ENCODE peak calls at places on chromosomes 7 and 10, in ten cellular contexts. A, X, B, O, Z, J, V, W, H and P are unnamed samples.

GRCh38 chr10:16941865-16942264 is 124.6 kb upstream of the RSU1 start:
- DNase-seq in A (no peak), X (no peak), B (no peak), O (no peak), Z (no peak), J (no peak), V (no peak), W (no peak), H (no peak), P (no peak)

GRCh38 chr7:73954861-73955260 is 73.1 kb upstream of the ELN start:
- DNase-seq in A (no peak), X (no peak), B (no peak), O (no peak), Z (no peak), J (no peak), V (no peak), W (no peak), H (no peak), P (no peak)

GRCh38 chr7:157900011-157900410 is 563.2 kb downstream of the DNAJB6 start:
- DNase-seq in A (no peak), X (no peak), B (peak; percentile 55), O (no peak), Z (no peak), J (no peak), V (no peak), W (no peak), H (no peak), P (no peak)

GRCh38 chr7:158395780-158396214 is 191.8 kb downstream of the PTPRN2 start:
- DNase-seq in A (no peak), X (no peak), B (no peak), O (no peak), Z (peak; percentile 40), J (peak; percentile 12), V (no peak), W (no peak), H (no peak), P (peak; percentile 69)

GRCh38 chr7:44569958-44570357 is 3.8 kb downstream of the DDX56 start:
- DNase-seq in A (no peak), X (no peak), B (peak; percentile 60), O (no peak), Z (no peak), J (no peak), V (no peak), W (no peak), H (no peak), P (no peak)

GRCh38 chr10:109934958-109935793 is 11.9 kb upstream of the XPNPEP1 start:
- DNase-seq in A (peak; percentile 15), X (peak; percentile 51), B (no peak), O (no peak), Z (no peak), J (no peak), V (no peak), W (no peak), H (no peak), P (no peak)

GRCh38 chr10:44660271-44660670 is 250.9 kb upstream of the TMEM72 start:
- DNase-seq in A (no peak), X (no peak), B (no peak), O (no peak), Z (no peak), J (no peak), V (no peak), W (no peak), H (no peak), P (no peak)

GRCh38 chr10:99917963-99918825 is 91.6 kb downstream of the DNMBP start:
- DNase-seq in A (peak; percentile 13), X (no peak), B (no peak), O (peak; percentile 45), Z (no peak), J (no peak), V (peak; percentile 71), W (no peak), H (no peak), P (peak; percentile 35)

DNA sequence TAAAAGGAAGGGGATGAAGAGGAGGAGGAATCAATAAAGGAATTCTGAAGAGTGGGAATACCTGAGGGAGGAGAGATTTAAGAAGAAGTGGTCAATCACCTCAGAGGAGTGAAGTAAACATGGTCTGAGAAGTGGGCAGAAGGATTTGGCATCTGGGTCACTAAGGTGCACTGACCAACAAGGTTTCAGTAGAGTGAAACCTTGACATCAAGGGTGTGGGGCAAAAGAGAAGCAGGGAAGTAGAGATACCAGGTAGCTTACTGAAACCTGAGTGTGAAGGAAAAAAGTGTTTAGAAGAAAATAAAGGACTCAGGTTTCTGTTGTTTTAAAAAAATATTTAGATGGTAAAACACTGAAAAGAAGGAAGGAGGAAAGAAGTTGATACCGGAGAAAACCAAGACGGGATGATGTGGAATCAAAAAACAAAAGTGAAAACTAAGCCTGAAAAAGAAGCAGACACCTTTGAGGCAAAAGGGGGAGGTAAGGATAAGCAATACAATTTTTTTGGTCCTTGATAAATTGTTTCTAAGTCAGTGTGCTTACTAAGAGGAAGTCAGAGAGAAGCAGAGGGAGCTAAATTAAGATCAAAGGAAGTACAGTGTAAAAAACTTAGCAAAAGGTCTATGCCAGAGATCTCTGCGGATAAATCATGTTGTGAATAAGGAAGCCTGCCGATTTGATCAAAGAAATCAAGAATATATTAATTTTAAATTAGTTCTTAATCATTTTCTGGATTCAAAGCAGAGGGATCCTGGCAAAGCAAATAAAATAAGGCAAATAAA is 137.2 kb upstream of the GPR22 start:
- DNase-seq in A (no peak), X (no peak), B (no peak), O (no peak), Z (no peak), J (no peak), V (no peak), W (peak; percentile 13), H (no peak), P (no peak)
- H3K4me3 ChIP-seq in A (no peak overlapping the region), X (no peak overlapping the region), B (no peak overlapping the region), O (no peak overlapping the region), Z (no peak overlapping the region), J (no peak overlapping the region), V (no peak overlapping the region), W (peak overlapping the region; percentile 42), H (no peak overlapping the region), P (no peak overlapping the region)

GRCh38 chr7:6497637-6497905 is 49.8 kb upstream of the DAGLB start:
- DNase-seq in A (peak; percentile 51), X (no peak), B (no peak), O (no peak), Z (no peak), J (no peak), V (no peak), W (no peak), H (no peak), P (no peak)

GRCh38 chr7:6501586-6502564 is 49.4 kb downstream of the GRID2IP start:
- DNase-seq in A (no peak), X (no peak), B (no peak), O (no peak), Z (no peak), J (no peak), V (no peak), W (no peak), H (no peak), P (no peak)

GRCh38 chr7:6502886-6503285 is 48.4 kb downstream of the GRID2IP start:
- DNase-seq in A (no peak), X (no peak), B (no peak), O (no peak), Z (no peak), J (no peak), V (no peak), W (no peak), H (no peak), P (no peak)

GRCh38 chr7:6497994-6498393 is 50.2 kb upstream of the DAGLB start:
- DNase-seq in A (no peak), X (no peak), B (no peak), O (no peak), Z (no peak), J (no peak), V (no peak), W (no peak), H (no peak), P (no peak)

GRCh38 chr7:6500691-6501090 is 50.6 kb downstream of the GRID2IP start:
- DNase-seq in A (no peak), X (no peak), B (no peak), O (no peak), Z (no peak), J (no peak), V (no peak), W (no peak), H (no peak), P (no peak)
- TF ChIP-seq EP300 in A (no peak), X (no peak), B (no peak), O (no peak), Z (no peak), J (no peak), V (no peak), W (no peak), H (no peak), P (no peak)

DNA sequence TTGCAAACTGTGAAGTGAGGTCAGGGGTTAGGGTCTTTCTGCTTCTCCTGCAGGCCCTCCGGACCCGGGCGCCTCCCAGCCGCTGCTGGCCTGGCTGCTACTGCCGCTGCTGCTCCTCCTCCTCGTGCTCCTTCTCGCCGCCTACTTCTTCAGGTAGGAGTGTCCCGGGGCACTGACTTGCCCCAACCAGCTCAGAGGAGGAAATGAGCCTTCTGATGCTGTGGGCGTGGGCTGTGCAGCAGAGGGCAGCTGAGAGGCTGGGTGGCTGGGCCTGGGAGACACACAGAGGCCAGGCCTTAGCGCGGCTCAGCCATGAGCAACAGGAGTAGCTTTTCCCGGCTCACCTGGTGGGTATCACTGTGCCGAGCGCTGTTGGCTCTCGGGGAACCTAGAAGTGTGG is 78.9 kb downstream of the MKI67 start:
- DNase-seq in A (no peak), X (peak; percentile 43), B (peak; percentile 89), O (peak; percentile 96), Z (peak; percentile 90), J (no peak), V (no peak), W (peak; percentile 63), H (peak; percentile 17), P (peak; percentile 92)
- H3K4me3 ChIP-seq in A (no peak overlapping the region), X (peak overlapping the region; percentile 20), B (peak overlapping the region; percentile 45), O (no peak overlapping the region), Z (peak overlapping the region; percentile 32), J (no peak overlapping the region), V (no peak overlapping the region), W (peak overlapping the region; percentile 70), H (no peak overlapping the region), P (peak overlapping the region; percentile 43)

GRCh38 chr7:65225422-65226006 is 148.1 kb upstream of the ZNF92 start:
- DNase-seq in A (no peak), X (no peak), B (no peak), O (no peak), Z (no peak), J (no peak), V (no peak), W (no peak), H (no peak), P (no peak)

GRCh38 chr7:65233409-65234034 is 140.1 kb upstream of the ZNF92 start:
- DNase-seq in A (no peak), X (no peak), B (no peak), O (no peak), Z (no peak), J (no peak), V (no peak), W (no peak), H (no peak), P (no peak)

GRCh38 chr7:65235586-65235985 is 138.1 kb upstream of the ZNF92 start:
- DNase-seq in A (no peak), X (no peak), B (no peak), O (no peak), Z (no peak), J (no peak), V (no peak), W (no peak), H (no peak), P (no peak)

DNA sequence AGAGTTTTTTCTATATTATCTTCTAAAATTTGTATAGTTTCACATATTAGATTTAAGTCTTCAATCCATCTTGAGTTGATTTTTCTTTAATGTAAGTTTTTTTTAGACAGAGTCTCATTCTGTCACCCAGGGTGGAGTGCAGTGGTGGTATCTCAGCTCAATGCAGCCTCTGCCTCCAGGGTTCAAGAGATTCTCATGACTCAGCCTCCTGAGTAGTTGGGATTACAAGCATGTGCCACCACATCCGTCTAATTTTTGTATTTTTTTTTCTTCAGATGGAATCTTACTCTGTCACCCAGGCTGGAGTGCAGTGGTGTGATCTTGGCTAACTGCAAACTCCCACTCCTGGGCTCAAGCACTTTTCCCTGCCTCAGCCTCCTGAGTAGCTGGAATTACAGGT is 143.4 kb upstream of the ZNF92 start:
- DNase-seq in A (no peak), X (no peak), B (no peak), O (no peak), Z (no peak), J (no peak), V (no peak), W (no peak), H (no peak), P (no peak)
- TF ChIP-seq EP300 in A (no peak), X (no peak), B (no peak), O (no peak), Z (no peak), J (no peak), V (no peak), W (no peak), H (no peak), P (no peak)